ENCODE peak calls at places on chromosomes 3 and 15, in four cellular contexts. B, S, K and H are unnamed samples.

GRCh38 chr3:135922903-135923250 is 42.7 kb upstream of the PPP2R3A start:
- DNase-seq in B (no peak), K (no peak), S (no peak), H (no peak)

GRCh38 chr15:98567951-98568350 is 80.4 kb upstream of the IGF1R start:
- DNase-seq in B (no peak), K (no peak), S (no peak), H (no peak)

GRCh38 chr15:68653795-68654194 is 75.0 kb downstream of the CORO2B start:
- DNase-seq in S (no peak), B (no peak), K (no peak), H (no peak)

GRCh38 chr15:100111103-100112060 is 230.4 kb downstream of the ADAMTS17 start:
- DNase-seq in B (peak), S (peak), K (peak), H (peak)

GRCh38 chr3:68234118-68234780 is 579.8 kb upstream of the SUCLG2 start:
- DNase-seq in B (no peak), S (no peak), K (no peak), H (no peak)

GRCh38 chr15:84112025-84112424 is 123.5 kb upstream of the GOLGA6L4 start:
- DNase-seq in S (no peak), B (no peak), K (no peak), H (no peak)

GRCh38 chr3:160129459-160130061 is 95.7 kb upstream of the C3orf80 start:
- DNase-seq in K (peak), B (no peak), S (no peak), H (peak)

GRCh38 chr3:138916824-138917223 is 30.1 kb downstream of the FOXL2 start:
- DNase-seq in K (no peak), S (no peak), B (no peak), H (no peak)

GRCh38 chr3:140521751-140522445 is 156.0 kb upstream of the TRIM42 start:
- DNase-seq in K (no peak), B (no peak), S (no peak), H (no peak)

GRCh38 chr3:141373768-141374526 is 5.6 kb downstream of the ZBTB38 start:
- DNase-seq in B (no peak), S (no peak), K (no peak), H (no peak)

GRCh38 chr3:12796171-12797123 is at the start of gene CAND2:
- DNase-seq in S (peak), B (peak), K (no peak), H (no peak)

GRCh38 chr3:54188176-54188791 is 65.9 kb downstream of the CACNA2D3 start:
- DNase-seq in K (peak), S (no peak), B (no peak), H (peak)

GRCh38 chr3:177498037-177498857 is 301.0 kb upstream of the TBL1XR1 start:
- DNase-seq in B (no peak), S (no peak), K (no peak), H (peak)

GRCh38 chr3:85228966-85229365 is 270.2 kb downstream of the CADM2 start:
- DNase-seq in K (no peak), B (no peak), S (no peak), H (no peak)

GRCh38 chr3:53518495-53518981 is 24.1 kb downstream of the CACNA1D start:
- DNase-seq in K (no peak), S (no peak), B (no peak), H (peak)

GRCh38 chr15:31163769-31164572 is 62.4 kb upstream of the TRPM1 start:
- DNase-seq in K (no peak), B (no peak), S (no peak), H (no peak)

GRCh38 chr3:20064796-20065564 is 24.7 kb downstream of the KAT2B start:
- DNase-seq in S (no peak), B (no peak), K (no peak), H (no peak)

GRCh38 chr3:45927881-45928280 is 15.4 kb upstream of the CXCR6 start:
- DNase-seq in K (no peak), S (no peak), B (no peak), H (no peak)

GRCh38 chr3:37922721-37923575 is 61.3 kb downstream of the CTDSPL start:
- DNase-seq in K (peak), S (peak), B (no peak), H (peak)

GRCh38 chr3:81716870-81717509 is 44.5 kb downstream of the GBE1 start:
- DNase-seq in B (no peak), S (no peak), K (no peak), H (peak)

GRCh38 chr3:127158614-127159221 is 34.2 kb upstream of the PRR23E start:
- DNase-seq in S (no peak), K (no peak), B (no peak), H (no peak)

GRCh38 chr3:197023241-197023997 is 6.2 kb downstream of the MELTF start:
- DNase-seq in B (no peak), S (peak), K (peak), H (peak)